ENCODE peak calls at places on chromosome 22, in six cellular contexts. D is stimulated activated CD8-positive, alpha-beta memory T cell treated with anti-CD3 and anti-CD28 coated beads, Interleukin-4, amount 100 ng/mL, for 24 hours; P is breast epithelium; H is fibroblast of pulmonary artery; S is lung microvascular endothelial cell; W is A172. L is an unnamed sample.

GRCh38 chr22:42080287-42080686 is 787 bp downstream of the SMDT1 start:
- DNase-seq in D (no peak), H (peak), P (no peak), S (peak), W (peak), L (no peak)

GRCh38 chr22:42345458-42345857 is 75.0 kb upstream of the TCF20 start:
- DNase-seq in W (no peak), H (no peak), S (no peak), D (no peak), P (no peak), L (no peak)

GRCh38 chr22:23364389-23364788 is 184.1 kb downstream of the BCR start:
- DNase-seq in H (no peak), W (no peak), S (no peak), P (no peak), D (no peak), L (no peak)

GRCh38 chr22:38944653-38945052 is 12.8 kb upstream of the APOBEC3A start:
- DNase-seq in P (no peak), S (no peak), D (no peak), H (no peak), W (no peak), L (no peak)

GRCh38 chr22:39220897-39221850 is 23.6 kb downstream of the PDGFB start:
- DNase-seq in D (no peak), W (peak), S (no peak), P (no peak), H (peak), L (no peak)

GRCh38 chr22:48299124-48299523 is 1528.5 kb downstream of the BRD1 start:
- DNase-seq in H (no peak), P (no peak), S (no peak), D (no peak), W (no peak), L (no peak)

GRCh38 chr22:46060292-46061123 is 83.5 kb upstream of the WNT7B start:
- DNase-seq in P (peak), D (no peak), W (no peak), H (no peak), S (peak), L (no peak)

GRCh38 chr22:46649176-46650077 is 29.2 kb downstream of the GRAMD4 start:
- DNase-seq in D (no peak), W (no peak), S (no peak), H (peak), P (no peak), L (no peak)

GRCh38 chr22:29157759-29158535 is 47.7 kb upstream of the EMID1 start:
- DNase-seq in P (no peak), S (no peak), W (no peak), H (no peak), D (no peak), L (no peak)

GRCh38 chr22:44344407-44344806 is 31.7 kb upstream of the SHISAL1 start:
- DNase-seq in S (no peak), H (no peak), P (no peak), W (no peak), D (no peak), L (peak)

GRCh38 chr22:49372111-49372529 is 455.6 kb downstream of the BRD1 start:
- DNase-seq in W (no peak), P (no peak), S (no peak), D (no peak), H (no peak), L (no peak)

GRCh38 chr22:41563051-41563711 is 2.4 kb downstream of the CSDC2 start:
- DNase-seq in D (no peak), P (no peak), H (peak), S (no peak), W (peak), L (no peak)

L was measured in NCI-H524 treated with DMSO at 0.1 percent for 48 hours.